ENCODE peak calls at places on chromosome 4, in four cellular contexts. R is brain microvascular endothelial cell; S is upper lobe of left lung; G is CD8-positive, alpha-beta memory T cell. T is an unnamed sample.

GRCh38 chr4:54547299-54548097 is 110.3 kb upstream of the KIT start:
- DNase-seq in R (no peak), S (no peak), G (no peak), T (no peak)

GRCh38 chr4:88597970-88598369 is 5.7 kb downstream of the HERC3 start:
- DNase-seq in R (no peak), S (no peak), G (no peak), T (no peak)

GRCh38 chr4:41535911-41536361 is 2.0 kb upstream of the LIMCH1 start:
- DNase-seq in R (no peak), S (no peak), G (no peak), T (no peak)

GRCh38 chr4:139659735-139660424 is 5.7 kb upstream of the MGST2 start:
- DNase-seq in R (no peak), S (no peak), G (no peak), T (no peak)

GRCh38 chr4:56038763-56039162 is 90.0 kb downstream of the CEP135 start:
- DNase-seq in R (no peak), S (no peak), G (no peak), T (no peak)

GRCh38 chr4:39702716-39703115 is 4.8 kb downstream of the UBE2K start:
- DNase-seq in R (no peak), S (no peak), G (no peak), T (no peak)

GRCh38 chr4:103719320-103720204 is at the start of gene TACR3:
- DNase-seq in R (no peak), S (no peak), G (no peak), T (no peak)

GRCh38 chr4:88573995-88574394 is 18.3 kb upstream of the HERC3 start:
- DNase-seq in R (peak), S (no peak), G (no peak), T (no peak)

GRCh38 chr4:55517526-55518229 is 29.0 kb downstream of the CLOCK start:
- DNase-seq in R (no peak), S (no peak), G (no peak), T (no peak)

GRCh38 chr4:173318648-173319211 is 15.4 kb downstream of the HMGB2 start:
- DNase-seq in R (no peak), S (no peak), G (peak), T (no peak)

GRCh38 chr4:25358515-25359275 is 18.4 kb upstream of the ANAPC4 start:
- DNase-seq in R (no peak), S (peak), G (no peak), T (no peak)

GRCh38 chr4:37760840-37761239 is 65.6 kb upstream of the PGM2 start:
- DNase-seq in R (no peak), S (no peak), G (no peak), T (peak)

GRCh38 chr4:13548984-13549546 is 4.8 kb upstream of the NKX3-2 start:
- DNase-seq in R (peak), S (peak), G (peak), T (peak)

GRCh38 chr4:13546374-13546854 is 2.1 kb upstream of the NKX3-2 start:
- DNase-seq in R (no peak), S (no peak), G (no peak), T (no peak)

GRCh38 chr4:13546855-13547562 is 2.7 kb upstream of the NKX3-2 start:
- DNase-seq in R (no peak), S (no peak), G (no peak), T (no peak)

GRCh38 chr4:13547563-13548041 is 3.3 kb upstream of the NKX3-2 start:
- DNase-seq in R (no peak), S (no peak), G (peak), T (no peak)

DNA sequence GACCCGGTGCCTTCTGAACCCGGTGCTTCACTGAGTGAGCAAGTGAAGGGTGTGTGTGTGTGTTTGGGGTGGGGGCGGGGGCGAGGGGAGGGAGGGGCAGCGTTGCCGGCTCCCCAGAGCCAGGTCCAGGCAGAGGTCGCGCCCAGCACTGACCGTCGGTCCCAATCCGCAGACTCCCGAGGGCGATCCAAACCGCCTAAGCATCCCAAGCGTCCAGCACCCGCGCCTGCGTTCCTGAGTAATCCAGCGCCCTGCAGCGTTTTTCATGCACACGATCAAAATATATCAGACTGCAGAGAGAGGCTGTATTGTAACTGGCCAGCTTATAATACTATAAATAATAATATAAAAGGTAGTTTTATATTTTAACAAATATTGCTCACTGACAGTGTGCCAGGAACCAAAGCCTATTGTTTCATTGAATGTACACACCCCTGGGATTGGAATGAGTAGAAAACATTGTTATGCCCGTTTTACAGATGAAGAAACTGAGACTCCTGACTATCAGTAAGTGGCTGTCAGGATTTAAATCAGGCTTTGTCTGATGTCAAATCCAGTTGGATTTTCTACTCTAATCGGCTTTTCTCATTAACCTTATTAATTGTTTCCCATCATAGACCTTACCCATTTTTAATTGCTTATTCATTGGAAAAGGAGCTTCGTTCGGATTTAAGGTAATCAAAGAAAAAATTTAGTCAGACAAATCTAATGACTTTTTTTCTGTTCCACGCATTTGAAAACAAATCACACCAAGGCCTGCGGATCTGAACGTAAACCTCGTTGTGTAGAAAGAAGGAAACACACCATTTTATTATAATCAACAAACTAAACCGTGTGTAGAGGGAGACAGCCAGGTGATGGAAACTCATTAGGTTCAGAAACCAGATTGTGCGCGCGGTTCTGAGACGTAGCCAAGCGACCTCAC is 4.0 kb upstream of the NKX3-2 start:
- DNase-seq in R (no peak), S (no peak), G (no peak), T (no peak)
- H3K27ac ChIP-seq in R (no peak), S (no peak), G (no peak), T (no peak)

GRCh38 chr4:78781086-78781630 is 5.0 kb downstream of the BMP2K start:
- DNase-seq in R (no peak), S (no peak), G (no peak), T (no peak)

GRCh38 chr4:78781925-78782324 is 5.8 kb downstream of the BMP2K start:
- DNase-seq in R (no peak), S (no peak), G (no peak), T (peak)

GRCh38 chr4:78787392-78788004 is 11.3 kb downstream of the BMP2K start:
- DNase-seq in R (no peak), S (no peak), G (no peak), T (no peak)

GRCh38 chr4:78788005-78788889 is 12.1 kb downstream of the BMP2K start:
- DNase-seq in R (no peak), S (no peak), G (no peak), T (no peak)

DNA sequence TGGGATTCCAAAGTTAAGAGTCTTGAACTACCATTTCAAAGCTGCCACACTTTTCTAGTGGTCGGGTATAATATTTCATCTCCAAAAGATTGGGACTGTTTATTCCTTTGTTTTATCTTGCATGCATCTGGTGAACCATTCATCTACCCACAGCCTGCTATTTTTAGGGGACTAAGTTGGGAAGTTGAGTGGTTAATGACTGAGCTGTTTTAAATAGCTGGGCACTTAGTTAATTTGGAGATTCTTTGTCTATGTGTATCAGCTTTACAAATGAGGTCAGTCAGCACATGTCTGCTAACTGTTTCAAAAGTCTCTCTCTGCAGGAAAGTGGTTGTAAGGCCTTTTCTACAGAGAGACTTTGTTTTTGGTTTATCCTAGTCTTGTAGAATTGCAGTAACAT is 8.1 kb downstream of the BMP2K start:
- DNase-seq in R (peak), S (no peak), G (no peak), T (no peak)
- H3K27ac ChIP-seq in R (no peak), S (no peak), G (no peak), T (peak)

GRCh38 chr4:8185280-8185679 is 13.8 kb upstream of the SH3TC1 start:
- DNase-seq in R (peak), S (no peak), G (no peak), T (no peak)
- H3K27ac ChIP-seq in R (no peak), S (no peak), G (no peak), T (no peak)

GRCh38 chr4:118954246-118954645 is 65.6 kb downstream of the SYNPO2 start:
- DNase-seq in R (no peak), S (no peak), G (no peak), T (no peak)
- H3K27ac ChIP-seq in R (no peak), S (no peak), G (no peak), T (no peak)

DNA sequence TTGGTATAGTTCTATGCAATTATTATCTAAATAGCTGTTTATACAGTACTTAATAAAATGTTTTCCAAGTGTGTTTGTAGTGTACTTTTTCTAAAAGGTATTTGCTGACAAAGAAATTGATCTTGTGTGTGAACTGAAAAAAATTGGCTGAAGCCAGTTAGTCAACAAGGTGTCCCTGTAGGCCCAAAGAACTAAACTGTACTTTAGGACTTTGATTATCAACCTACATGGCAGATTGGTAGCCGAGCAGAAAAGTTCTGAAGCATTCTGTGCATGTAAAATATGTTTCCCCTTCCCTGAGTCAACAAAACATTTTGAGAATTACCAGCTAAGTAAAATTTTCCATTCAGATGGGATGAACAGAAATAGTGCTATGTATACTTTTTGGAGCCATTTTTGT is 21.0 kb downstream of the ADH5 start:
- DNase-seq in R (no peak), S (no peak), G (no peak), T (no peak)
- H3K27ac ChIP-seq in R (no peak), S (no peak), G (no peak), T (no peak)

GRCh38 chr4:156779774-156780173 is 191.8 kb downstream of the PDGFC start:
- DNase-seq in R (peak), S (no peak), G (no peak), T (no peak)

GRCh38 chr4:156778606-156779005 is 193.0 kb downstream of the PDGFC start:
- DNase-seq in R (no peak), S (no peak), G (no peak), T (no peak)

GRCh38 chr4:156779046-156779445 is 192.6 kb downstream of the PDGFC start:
- DNase-seq in R (peak), S (no peak), G (no peak), T (no peak)

GRCh38 chr4:156775803-156776202 is 195.8 kb downstream of the PDGFC start:
- DNase-seq in R (no peak), S (peak), G (no peak), T (peak)

DNA sequence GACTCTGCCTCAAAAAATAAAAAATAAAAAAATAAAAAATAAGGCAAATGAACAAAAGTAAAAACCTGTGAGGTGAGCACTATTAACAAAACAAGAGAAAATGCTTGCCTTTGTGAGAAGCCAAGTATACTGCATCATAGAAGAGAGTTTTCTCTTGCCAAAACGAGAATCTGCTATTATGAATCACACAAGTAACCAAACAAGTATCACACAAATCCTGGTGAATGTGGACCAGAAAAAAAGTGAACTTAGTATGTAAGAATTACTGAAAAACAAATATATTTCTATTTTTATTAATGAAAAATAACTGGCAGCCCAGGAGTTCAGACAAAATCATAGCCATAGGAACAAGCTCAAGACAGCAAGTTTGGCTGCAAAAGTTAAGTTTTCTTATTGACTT is 193.5 kb downstream of the PDGFC start:
- DNase-seq in R (no peak), S (no peak), G (no peak), T (no peak)
- H3K27ac ChIP-seq in R (peak), S (no peak), G (no peak), T (no peak)

DNA sequence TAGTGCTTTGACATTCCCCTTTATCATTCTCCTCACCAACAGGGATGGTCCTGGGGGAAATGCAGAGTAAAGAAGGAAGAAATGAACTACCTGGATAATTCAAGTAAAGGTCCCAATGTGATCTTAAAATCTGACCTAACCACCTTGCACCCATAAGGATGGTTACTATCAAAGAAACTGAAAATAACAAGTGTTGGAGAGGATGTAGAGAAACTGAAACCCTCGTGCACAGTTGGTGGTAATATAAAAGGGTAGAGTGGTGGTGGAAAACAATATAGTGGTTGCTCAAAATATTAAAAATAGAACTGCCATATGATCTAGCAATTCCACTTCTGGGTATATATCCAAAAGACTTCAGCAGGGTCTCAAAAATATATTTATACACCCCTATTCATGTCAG is 298.6 kb upstream of the PPARGC1A start:
- DNase-seq in R (no peak), S (no peak), G (no peak), T (no peak)
- H3K27ac ChIP-seq in R (no peak), S (no peak), G (no peak), T (no peak)

DNA sequence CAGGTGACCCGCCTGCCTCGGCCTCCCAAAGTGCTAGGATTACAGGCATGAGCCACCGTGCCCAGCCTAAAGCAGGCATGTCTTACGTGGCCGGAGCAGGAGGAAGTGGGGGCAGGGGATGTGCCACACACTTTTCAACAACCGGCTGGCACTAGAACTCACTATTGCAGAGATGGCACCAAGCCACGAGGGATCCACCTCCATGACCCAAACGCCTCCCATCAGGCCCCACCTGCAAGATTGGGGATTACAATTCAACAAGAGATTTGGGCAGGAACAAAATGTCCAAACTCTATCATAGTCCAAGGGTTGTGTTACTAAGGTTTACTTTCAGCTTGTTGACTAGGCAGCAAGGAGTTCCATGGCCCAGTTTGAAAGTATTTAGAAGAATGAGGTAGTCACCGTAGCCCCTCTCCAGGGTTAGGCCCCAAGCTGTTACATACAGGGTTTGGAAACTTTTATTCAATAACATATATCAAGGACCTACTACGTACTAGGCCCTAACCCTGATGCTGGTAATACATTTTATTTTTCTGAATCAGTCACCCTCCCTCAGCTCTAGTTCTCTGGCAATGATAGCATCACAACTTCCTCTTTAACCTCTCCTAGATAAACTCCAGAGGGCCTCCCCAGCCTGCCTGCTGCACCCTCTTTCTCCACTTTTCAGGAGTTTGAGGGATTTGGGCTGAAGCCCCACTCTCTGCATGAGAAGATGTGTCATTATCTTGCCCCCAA is 18.0 kb upstream of the TBC1D14 start:
- DNase-seq in R (peak), S (no peak), G (no peak), T (peak)
- H3K27ac ChIP-seq in R (peak), S (peak), G (peak), T (peak)

DNA sequence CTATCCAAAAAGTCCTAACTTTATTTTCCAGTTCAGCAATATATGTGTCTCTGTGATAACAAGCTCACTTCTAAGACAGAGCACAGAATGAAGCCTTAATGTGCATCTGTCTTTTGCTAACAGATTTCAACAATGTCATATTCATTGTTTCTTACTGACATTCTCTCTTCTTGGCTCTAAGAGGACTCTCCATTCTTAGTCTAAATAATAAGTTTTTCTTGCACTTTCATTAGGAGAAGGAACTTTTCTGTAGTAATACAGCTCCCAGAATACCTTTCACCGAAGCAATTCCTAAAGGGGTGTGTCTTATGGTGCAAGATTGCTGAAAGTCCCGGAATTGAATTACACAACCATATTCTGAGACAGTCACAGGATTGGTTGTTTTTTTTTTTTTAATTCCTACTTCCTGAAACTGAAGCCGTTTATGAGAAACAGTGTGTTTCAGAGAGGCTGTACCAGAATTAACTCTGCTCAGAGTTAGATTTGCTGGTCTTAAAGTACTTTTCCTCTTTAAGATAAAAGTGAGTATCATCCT is at the start of gene ALPK1:
- DNase-seq in R (peak), S (no peak), G (peak), T (peak)
- H3K27ac ChIP-seq in R (no peak), S (peak), G (peak), T (peak)

GRCh38 chr4:157728215-157728614 is 444.6 kb downstream of the GASK1B start:
- DNase-seq in R (no peak), S (no peak), G (no peak), T (no peak)
- H3K27ac ChIP-seq in R (no peak), S (no peak), G (no peak), T (no peak)